ENCODE peak calls at places on chromosomes 12 and 14, in four cellular contexts. X is GM23338, K is OCI-LY7, H is PC-3. M is an unnamed sample. For H3K9me2, the result is how much of the 10 kb centered on the place peaks cover.

GRCh38 chr12:34206061-34206785 is 183.9 kb downstream of the ALG10 start:
- DNase-seq in H (no peak), X (no peak), K (no peak), M (no peak)

GRCh38 chr12:119448737-119449136 is 114.2 kb downstream of the CCDC60 start:
- DNase-seq in X (no peak), H (peak), K (no peak), M (no peak)

GRCh38 chr12:45051490-45052105 is 699 bp upstream of the DBX2 start:
- DNase-seq in K (no peak), H (peak), X (peak), M (no peak)

GRCh38 chr12:14618990-14619389 is 51.3 kb upstream of the PLBD1 start:
- DNase-seq in H (peak), K (peak), X (peak), M (no peak)

GRCh38 chr14:98325761-98326160 is 946.2 kb downstream of the BCL11B start:
- DNase-seq in H (no peak), X (no peak), K (no peak), M (peak)

GRCh38 chr12:86194721-86195120 is 61.5 kb downstream of the MGAT4C start:
- DNase-seq in H (no peak), X (no peak), K (no peak), M (no peak)

GRCh38 chr12:122946690-122947271 is 19.5 kb downstream of the ABCB9 start:
- DNase-seq in K (peak), X (no peak), H (peak), M (peak)

GRCh38 chr12:29320295-29321090 is 60.5 kb downstream of the ERGIC2 start:
- DNase-seq in H (peak), X (no peak), K (no peak), M (no peak)

GRCh38 chr12:15227004-15227679 is 5.9 kb upstream of the RERG start:
- DNase-seq in K (peak), X (peak), H (peak), M (peak)

GRCh38 chr14:89903340-89903965 is 51.1 kb downstream of the EFCAB11 start:
- DNase-seq in X (no peak), H (no peak), K (no peak), M (no peak)
- H3K9me2 ChIP-seq in X (under half), H (under half), K (under half), M (under half)

GRCh38 chr12:117760990-117761389 is 207.8 kb downstream of the KSR2 start:
- DNase-seq in X (no peak), K (no peak), H (no peak), M (no peak)
- H3K9me2 ChIP-seq in X (under half), K (under half), H (under half), M (under half)

DNA sequence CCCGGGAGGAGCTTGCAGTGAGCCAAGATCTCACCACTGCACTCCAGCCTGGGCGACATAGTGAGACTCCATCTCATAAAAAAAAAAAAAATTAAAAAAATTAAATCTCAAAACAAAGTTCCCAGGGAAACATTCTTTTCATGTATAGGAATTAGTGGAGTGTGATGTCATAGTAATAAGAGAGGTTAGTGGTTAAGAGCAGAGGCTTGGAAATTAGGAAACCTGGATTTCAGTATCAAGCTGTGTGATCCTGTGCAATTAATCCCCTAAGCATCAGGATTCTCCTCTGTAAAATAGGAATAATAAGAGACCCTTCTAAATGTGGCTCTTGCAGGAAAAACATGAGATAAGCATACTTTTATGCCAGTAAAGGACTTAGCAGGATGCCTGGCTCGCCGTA is 3.1 kb upstream of the TXNRD1 start:
- DNase-seq in H (no peak), K (no peak), X (no peak), M (no peak)
- H3K9me2 ChIP-seq in H (under half), K (under half), X (under half), M (under half)

GRCh38 chr14:23470947-23471346 is 1.4 kb downstream of the NGDN start:
- DNase-seq in K (no peak), H (no peak), X (no peak), M (no peak)
- H3K9me2 ChIP-seq in K (under half), H (under half), X (under half), M (under half)

GRCh38 chr12:121817648-121818043 is 13.8 kb downstream of the SETD1B start:
- DNase-seq in K (no peak), X (no peak), H (no peak), M (no peak)
- H3K9me2 ChIP-seq in K (under half), X (under half), H (under half), M (under half)

DNA sequence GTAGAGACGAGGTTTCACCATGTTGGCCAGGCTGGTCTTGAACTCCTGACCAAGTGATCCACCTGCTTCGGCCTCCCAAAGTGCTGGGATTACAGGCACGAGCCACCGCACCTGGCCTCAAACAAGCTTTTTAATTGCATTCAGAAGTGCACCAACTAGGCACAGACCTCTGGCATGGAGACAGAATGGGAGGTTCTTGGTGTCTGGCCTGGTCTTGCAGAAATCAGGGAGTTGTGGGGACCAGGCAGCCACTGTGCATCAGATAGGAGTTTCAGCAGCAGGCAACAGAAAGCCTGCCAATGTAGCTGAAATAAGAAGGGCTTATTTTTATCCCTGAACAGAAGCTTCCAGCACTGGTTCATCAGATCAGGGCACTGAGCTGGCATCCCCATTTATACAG is 22.2 kb upstream of the TCL1B start:
- DNase-seq in X (no peak), K (no peak), H (no peak), M (no peak)
- H3K9me2 ChIP-seq in X (under half), K (under half), H (under half), M (under half)

DNA sequence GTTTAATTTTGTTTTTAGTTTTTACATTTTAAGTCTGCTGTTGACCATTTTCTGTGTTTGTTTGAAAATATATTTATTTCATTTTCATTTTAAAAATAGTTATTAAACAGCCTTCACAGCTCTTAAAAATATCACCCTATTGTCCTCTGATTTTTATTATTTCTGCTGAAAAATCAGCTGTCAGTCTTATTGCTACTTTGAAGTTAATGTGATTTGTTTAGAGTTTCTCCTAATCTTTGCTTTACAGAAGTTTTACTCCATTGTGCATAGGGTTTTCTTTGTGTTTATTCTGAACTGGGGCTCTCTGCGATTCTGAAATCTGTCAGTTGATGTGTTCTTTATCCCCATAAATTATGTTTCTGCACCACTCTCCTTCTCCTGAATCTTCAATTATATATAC is 486.3 kb downstream of the SOX5 start:
- DNase-seq in H (no peak), X (no peak), K (no peak), M (no peak)
- H3K9me2 ChIP-seq in H (under half), X (under half), K (under half), M (under half)

M was measured in hepatocyte.